ENCODE peak calls at places on chromosome 7, in seven cellular contexts. K, Z, M, Q, B, S and E are unnamed samples.
A peak's percentile ranks its signal among the peaks of the same experiment; 100 is the strongest.

GRCh38 chr7:157006205-157006747 is 4.2 kb downstream of the MNX1 start:
- DNase-seq in K (no peak), Z (peak; percentile 43), M (no peak), Q (no peak), B (no peak), S (no peak), E (no peak)

GRCh38 chr7:82633592-82633991 is 190.0 kb upstream of the CACNA2D1 start:
- DNase-seq in K (no peak), Z (no peak), M (no peak), Q (no peak), B (no peak), S (no peak), E (no peak)

GRCh38 chr7:116164552-116164951 is 45.8 kb upstream of the TES start:
- DNase-seq in K (no peak), Z (no peak), M (no peak), Q (no peak), B (no peak), S (no peak), E (no peak)

GRCh38 chr7:105014725-105015630 is 973 bp downstream of the KMT2E start:
- DNase-seq in K (no peak), Z (peak; percentile 62), M (no peak), Q (peak; percentile 22), B (no peak), S (peak; percentile 48), E (peak; percentile 69)

GRCh38 chr7:66732439-66732838 is 8.1 kb upstream of the RABGEF1 start:
- DNase-seq in K (no peak), Z (no peak), M (no peak), Q (no peak), B (no peak), S (peak; percentile 51), E (no peak)

GRCh38 chr7:96778263-96778662 is 68.6 kb upstream of the SEM1 start:
- DNase-seq in K (no peak), Z (no peak), M (no peak), Q (no peak), B (no peak), S (no peak), E (no peak)

GRCh38 chr7:158863611-158864506 is 7.5 kb downstream of the DYNC2I1 start:
- DNase-seq in K (peak; percentile 70), Z (peak; percentile 68), M (peak; percentile 89), Q (no peak), B (peak; percentile 61), S (peak; percentile 68), E (peak; percentile 82)

GRCh38 chr7:95758187-95758586 is 14.2 kb upstream of the DYNC1I1 start:
- DNase-seq in K (no peak), Z (no peak), M (no peak), Q (no peak), B (no peak), S (no peak), E (no peak)

GRCh38 chr7:144410441-144410840 is 6.9 kb upstream of the NOBOX start:
- DNase-seq in K (no peak), Z (no peak), M (no peak), Q (no peak), B (no peak), S (no peak), E (no peak)

GRCh38 chr7:106814887-106815286 is 50.2 kb upstream of the PIK3CG start:
- DNase-seq in K (no peak), Z (no peak), M (no peak), Q (no peak), B (no peak), S (no peak), E (no peak)

GRCh38 chr7:46486264-46487206 is 565.5 kb upstream of the IGFBP3 start:
- DNase-seq in K (peak; percentile 90), Z (no peak), M (no peak), Q (no peak), B (no peak), S (no peak), E (no peak)

GRCh38 chr7:41573017-41573416 is 129.9 kb downstream of the INHBA start:
- DNase-seq in K (peak; percentile 72), Z (no peak), M (no peak), Q (no peak), B (no peak), S (no peak), E (no peak)

GRCh38 chr7:13111230-13111629 is 423.8 kb downstream of the ARL4A start:
- DNase-seq in K (peak; percentile 4), Z (no peak), M (no peak), Q (no peak), B (no peak), S (no peak), E (no peak)

GRCh38 chr7:8147004-8147403 is 115.0 kb downstream of the ICA1 start:
- DNase-seq in K (no peak), Z (no peak), M (no peak), Q (no peak), B (no peak), S (no peak), E (no peak)

GRCh38 chr7:149205690-149206381 is 10.5 kb downstream of the ZNF282 start:
- DNase-seq in K (no peak), Z (no peak), M (no peak), Q (no peak), B (no peak), S (no peak), E (no peak)

GRCh38 chr7:48154792-48155413 is 16.4 kb upstream of the ABCA13 start:
- DNase-seq in K (peak; percentile 63), Z (peak; percentile 68), M (no peak), Q (peak; percentile 25), B (no peak), S (no peak), E (peak; percentile 57)

GRCh38 chr7:2231992-2232765 is 566 bp downstream of the MAD1L1 start:
- DNase-seq in K (no peak), Z (no peak), M (no peak), Q (peak; percentile 20), B (no peak), S (peak; percentile 54), E (peak; percentile 39)

GRCh38 chr7:64184376-64184775 is 22.6 kb upstream of the ZNF735 start:
- DNase-seq in K (no peak), Z (no peak), M (no peak), Q (no peak), B (no peak), S (no peak), E (no peak)

GRCh38 chr7:148575640-148576411 is 14.7 kb upstream of the C7orf33 start:
- DNase-seq in K (peak; percentile 63), Z (peak; percentile 63), M (peak; percentile 80), Q (peak; percentile 69), B (no peak), S (peak; percentile 45), E (peak; percentile 85)

GRCh38 chr7:75922966-75923603 is 8.1 kb downstream of the POR start:
- DNase-seq in K (no peak), Z (no peak), M (no peak), Q (no peak), B (no peak), S (no peak), E (no peak)

GRCh38 chr7:26199301-26200112 is 1.0 kb downstream of the HNRNPA2B1 start:
- DNase-seq in K (no peak), Z (peak; percentile 70), M (peak; percentile 77), Q (no peak), B (no peak), S (no peak), E (peak; percentile 71)

GRCh38 chr7:51366930-51367613 is 50.5 kb upstream of the COBL start:
- DNase-seq in K (peak; percentile 40), Z (peak; percentile 53), M (no peak), Q (peak; percentile 36), B (peak; percentile 0), S (peak; percentile 59), E (peak; percentile 9)

GRCh38 chr7:21568762-21569161 is 25.9 kb downstream of the DNAH11 start:
- DNase-seq in K (no peak), Z (no peak), M (no peak), Q (no peak), B (no peak), S (peak; percentile 17), E (no peak)

GRCh38 chr7:157077986-157078644 is 60.6 kb upstream of the UBE3C start:
- DNase-seq in K (peak; percentile 6), Z (no peak), M (no peak), Q (no peak), B (no peak), S (no peak), E (peak; percentile 8)

GRCh38 chr7:120950026-120950538 is 495 bp upstream of the ING3 start:
- DNase-seq in K (no peak), Z (no peak), M (no peak), Q (no peak), B (no peak), S (no peak), E (no peak)

GRCh38 chr7:143507094-143507518 is 29.4 kb downstream of the TAS2R41 start:
- DNase-seq in K (no peak), Z (no peak), M (no peak), Q (no peak), B (no peak), S (no peak), E (no peak)

GRCh38 chr7:149457766-149458165 is 3.1 kb downstream of the ZNF777 start:
- DNase-seq in K (no peak), Z (no peak), M (no peak), Q (no peak), B (no peak), S (no peak), E (no peak)

GRCh38 chr7:143145-143751 is 49.1 kb upstream of the FAM20C start:
- DNase-seq in K (no peak), Z (no peak), M (no peak), Q (no peak), B (no peak), S (no peak), E (no peak)

GRCh38 chr7:122455108-122455507 is 150.6 kb upstream of the FEZF1 start:
- DNase-seq in K (no peak), Z (no peak), M (no peak), Q (no peak), B (no peak), S (no peak), E (no peak)

GRCh38 chr7:132576723-132577089 is 436 bp upstream of the PLXNA4 start:
- DNase-seq in K (no peak), Z (no peak), M (no peak), Q (no peak), B (no peak), S (peak; percentile 19), E (no peak)

GRCh38 chr7:37255327-37255944 is 193.2 kb downstream of the ELMO1 start:
- DNase-seq in K (no peak), Z (no peak), M (no peak), Q (no peak), B (no peak), S (no peak), E (no peak)
- TF ChIP-seq CTCF in K (no peak), Z (no peak), M (no peak), Q (no peak), B (no peak), S (no peak), E (no peak)

GRCh38 chr7:125316451-125316850 is 386.8 kb upstream of the POT1 start:
- DNase-seq in K (peak; percentile 22), Z (no peak), M (no peak), Q (no peak), B (no peak), S (no peak), E (peak; percentile 2)
- TF ChIP-seq CTCF in K (peak; percentile 39), Z (no peak), M (no peak), Q (peak; percentile 51), B (no peak), S (peak; percentile 30), E (no peak)

GRCh38 chr7:54546081-54546985 is 4.2 kb downstream of the VSTM2A start:
- DNase-seq in K (no peak), Z (no peak), M (no peak), Q (peak; percentile 54), B (no peak), S (peak; percentile 49), E (peak; percentile 12)
- TF ChIP-seq CTCF in K (peak; percentile 18), Z (no peak), M (no peak), Q (peak; percentile 60), B (no peak), S (no peak), E (no peak)

GRCh38 chr7:134935701-134936100 is 50.6 kb upstream of the AGBL3 start:
- DNase-seq in K (no peak), Z (no peak), M (no peak), Q (no peak), B (no peak), S (no peak), E (no peak)
- TF ChIP-seq CTCF in K (no peak), Z (no peak), M (no peak), Q (no peak), B (no peak), S (no peak), E (no peak)